ENCODE peak calls at places on chromosomes 6 and 20, in five cellular contexts. I, Q, F, N and U are unnamed samples.

GRCh38 chr6:134517145-134517658 is 199.3 kb upstream of the SGK1 start:
- DNase-seq in N (no peak), F (peak), Q (no peak), I (peak), U (peak)

GRCh38 chr6:26195376-26195923 is 108.2 kb downstream of the HFE start:
- DNase-seq in I (peak), N (peak), F (peak), Q (peak), U (peak)

GRCh38 chr6:161423271-161423670 is 149.4 kb upstream of the AGPAT4 start:
- DNase-seq in Q (no peak), F (no peak), I (no peak), N (no peak), U (no peak)

GRCh38 chr6:87184762-87185250 is 29.4 kb downstream of the ZNF292 start:
- DNase-seq in I (no peak), F (no peak), Q (no peak), N (no peak), U (no peak)

GRCh38 chr6:28335564-28336283 is at the start of gene ZSCAN31:
- DNase-seq in N (no peak), Q (peak), I (peak), F (peak), U (peak)

GRCh38 chr6:41721396-41721795 is 14.0 kb downstream of the TFEB start:
- DNase-seq in N (no peak), I (no peak), F (no peak), Q (no peak), U (no peak)

GRCh38 chr6:157333537-157333936 is 10.2 kb upstream of the TMEM242 start:
- DNase-seq in I (no peak), F (no peak), Q (no peak), N (no peak), U (no peak)

GRCh38 chr6:42279966-42280629 is 62.4 kb upstream of the MRPS10 start:
- DNase-seq in N (no peak), Q (no peak), F (no peak), I (peak), U (no peak)

GRCh38 chr20:7622399-7622961 is 317.8 kb downstream of the HAO1 start:
- DNase-seq in N (no peak), F (no peak), Q (no peak), I (no peak), U (no peak)

GRCh38 chr6:16921399-16922110 is 160.3 kb upstream of the ATXN1 start:
- DNase-seq in Q (no peak), F (peak), N (no peak), I (no peak), U (no peak)

GRCh38 chr6:66771626-66772025 is 1064.6 kb upstream of the EYS start:
- DNase-seq in Q (no peak), N (no peak), I (peak), F (no peak), U (no peak)

GRCh38 chr20:58978351-58979190 is 2.5 kb upstream of the NELFCD start:
- DNase-seq in I (no peak), Q (peak), F (no peak), N (no peak), U (no peak)

GRCh38 chr20:5191829-5192569 is 65.2 kb downstream of the CDS2 start:
- DNase-seq in N (peak), Q (peak), F (peak), I (peak), U (peak)

GRCh38 chr6:136749359-136749758 is 42.9 kb downstream of the MAP3K5 start:
- DNase-seq in F (no peak), N (no peak), I (no peak), Q (no peak), U (no peak)

GRCh38 chr6:38058022-38058421 is 238.5 kb downstream of the ZFAND3 start:
- DNase-seq in N (no peak), F (peak), Q (no peak), I (peak), U (no peak)

GRCh38 chr6:85966859-85967258 is 324.2 kb upstream of the SYNCRIP start:
- DNase-seq in F (no peak), I (no peak), N (no peak), Q (no peak), U (no peak)

GRCh38 chr20:50048420-50049166 is 64.4 kb downstream of the UBE2V1 start:
- DNase-seq in Q (no peak), I (peak), N (no peak), F (peak), U (no peak)

GRCh38 chr20:39800548-39800947 is 838.4 kb downstream of the DHX35 start:
- DNase-seq in F (peak), Q (no peak), N (no peak), I (peak), U (no peak)

GRCh38 chr6:117550618-117551242 is 51.6 kb downstream of the GOPC start:
- DNase-seq in Q (no peak), N (no peak), I (no peak), F (no peak), U (no peak)

GRCh38 chr6:121651420-121651819 is 216.0 kb downstream of the GJA1 start:
- DNase-seq in N (no peak), F (no peak), I (peak), Q (no peak), U (peak)

GRCh38 chr20:57675773-57676172 is 34.0 kb downstream of the PMEPA1 start:
- DNase-seq in I (no peak), F (no peak), Q (no peak), N (no peak), U (no peak)

GRCh38 chr6:2798586-2799134 is 33.5 kb downstream of the WRNIP1 start:
- DNase-seq in I (no peak), Q (no peak), F (no peak), N (no peak), U (no peak)

GRCh38 chr6:13049666-13050254 is 278.6 kb downstream of the TBC1D7 start:
- DNase-seq in Q (no peak), I (no peak), N (no peak), F (no peak), U (no peak)

GRCh38 chr20:10357061-10357708 is 76.8 kb downstream of the MKKS start:
- DNase-seq in F (no peak), I (peak), N (no peak), Q (no peak), U (no peak)

GRCh38 chr6:87154641-87155271 is 609 bp upstream of the ZNF292 start:
- DNase-seq in I (peak), Q (peak), F (peak), N (no peak), U (no peak)

GRCh38 chr6:109793793-109794192 is 102.7 kb downstream of the FIG4 start:
- DNase-seq in Q (no peak), N (peak), I (peak), F (peak), U (no peak)

GRCh38 chr6:157148391-157149323 is 174.7 kb downstream of the TMEM242 start:
- DNase-seq in I (peak), N (peak), F (peak), Q (no peak), U (no peak)

GRCh38 chr6:136764522-136764993 is 27.7 kb downstream of the MAP3K5 start:
- DNase-seq in F (no peak), Q (peak), I (no peak), N (no peak), U (no peak)

GRCh38 chr20:57460781-57461465 is 64.0 kb downstream of the CTCFL start:
- DNase-seq in I (no peak), Q (no peak), N (no peak), F (no peak), U (no peak)

GRCh38 chr6:14573267-14573666 is 455.7 kb downstream of the CD83 start:
- DNase-seq in F (no peak), I (no peak), N (no peak), Q (no peak), U (no peak)

GRCh38 chr20:2652724-2653510 is 485 bp downstream of the NOP56 start:
- DNase-seq in N (no peak), I (no peak), F (peak), Q (peak), U (peak)

GRCh38 chr6:156687875-156688549 is 89.2 kb upstream of the ARID1B start:
- DNase-seq in F (no peak), Q (peak), N (no peak), I (peak), U (peak)

GRCh38 chr20:645318-646106 is 7.5 kb downstream of the SRXN1 start:
- DNase-seq in F (peak), Q (peak), N (peak), I (no peak), U (peak)

GRCh38 chr20:2873747-2874041 is 413 bp downstream of the PTPRA start:
- DNase-seq in N (no peak), Q (peak), F (no peak), I (no peak), U (peak)

GRCh38 chr6:5085638-5086293 is 625 bp downstream of the PPP1R3G start:
- DNase-seq in N (no peak), Q (no peak), I (peak), F (peak), U (peak)

GRCh38 chr6:150250826-150251225 is 108.0 kb downstream of the PPP1R14C start:
- DNase-seq in N (no peak), F (peak), I (peak), Q (no peak), U (no peak)

GRCh38 chr6:149235130-149235561 is 82.4 kb upstream of the TAB2 start:
- DNase-seq in F (peak), I (peak), N (no peak), Q (peak), U (no peak)

GRCh38 chr20:16864069-16864468 is 115.9 kb downstream of the OTOR start:
- DNase-seq in I (peak), N (no peak), Q (no peak), F (no peak), U (no peak)

GRCh38 chr20:9062066-9062465 is 6.8 kb upstream of the PLCB4 start:
- DNase-seq in Q (no peak), I (no peak), N (no peak), F (no peak), U (no peak)

GRCh38 chr6:36963451-36964290 is 9.1 kb downstream of the PI16 start:
- DNase-seq in Q (peak), F (no peak), I (no peak), N (no peak), U (no peak)

GRCh38 chr20:59992531-59992930 is 34.3 kb downstream of the CDH26 start:
- DNase-seq in N (no peak), F (no peak), I (no peak), Q (no peak), U (no peak)
- TF ChIP-seq CTCF in N (peak), F (no peak), I (no peak), Q (peak), U (no peak)

GRCh38 chr6:33205172-33206026 is 944 bp downstream of the HSD17B8 start:
- DNase-seq in F (peak), N (peak), I (peak), Q (peak), U (no peak)
- TF ChIP-seq CTCF in F (no peak), N (peak), I (no peak), Q (peak), U (no peak)

GRCh38 chr6:19836799-19837510 is at the start of gene ID4:
- DNase-seq in Q (no peak), I (peak), F (peak), N (no peak), U (peak)

GRCh38 chr6:19839237-19839546 is 2.0 kb downstream of the ID4 start:
- DNase-seq in Q (no peak), F (no peak), I (peak), N (no peak), U (no peak)

GRCh38 chr6:19838442-19839236 is 1.5 kb downstream of the ID4 start:
- DNase-seq in F (peak), N (no peak), I (peak), Q (peak), U (peak)

GRCh38 chr6:19839788-19840187 is 2.6 kb downstream of the ID4 start:
- DNase-seq in N (no peak), Q (peak), I (no peak), F (no peak), U (no peak)

GRCh38 chr6:19837511-19838441 is 606 bp downstream of the ID4 start:
- DNase-seq in N (no peak), F (peak), Q (peak), I (peak), U (peak)
- TF ChIP-seq CTCF in N (no peak), F (no peak), Q (peak), I (no peak), U (no peak)

GRCh38 chr6:88919032-88919431 is 44.4 kb downstream of the RNGTT start:
- DNase-seq in N (no peak), Q (peak), I (no peak), F (no peak), U (no peak)
- TF ChIP-seq CTCF in N (peak), Q (peak), I (peak), F (peak), U (peak)

DNA sequence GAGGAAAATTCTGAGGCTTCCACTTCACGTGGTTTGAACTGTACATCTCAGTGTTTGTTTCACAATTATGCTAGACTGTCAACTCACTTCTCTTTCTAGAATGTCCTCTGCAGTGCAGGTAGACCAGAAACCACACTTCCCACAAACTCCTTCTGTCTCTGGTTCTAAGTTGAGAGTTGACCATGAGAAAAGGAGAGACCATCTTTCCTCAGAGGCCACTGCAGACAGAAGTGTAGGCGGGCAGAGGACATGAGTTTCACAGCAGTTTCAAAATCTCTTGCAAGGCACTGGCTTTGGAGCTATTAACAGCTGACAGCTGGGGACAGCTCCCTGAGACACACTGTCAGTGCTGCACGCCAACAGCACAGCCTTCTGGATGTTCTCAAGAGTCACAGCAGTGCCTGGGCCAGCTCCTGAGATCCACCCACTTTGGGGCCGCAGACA is 55.4 kb upstream of the MOXD1 start:
- DNase-seq in N (no peak), Q (no peak), I (no peak), F (no peak), U (no peak)
- TF ChIP-seq CTCF in N (no peak), Q (no peak), I (no peak), F (no peak), U (no peak)

GRCh38 chr6:43286995-43287716 is 10.9 kb upstream of the SLC22A7 start:
- DNase-seq in Q (no peak), I (no peak), F (no peak), N (no peak), U (no peak)
- TF ChIP-seq CTCF in Q (no peak), I (no peak), F (no peak), N (no peak), U (no peak)

GRCh38 chr20:34956041-34956458 is 382 bp downstream of the MYH7B start:
- DNase-seq in I (no peak), N (no peak), Q (no peak), F (no peak), U (no peak)

GRCh38 chr20:34953960-34954359 is 1.6 kb downstream of the GSS start:
- DNase-seq in N (no peak), I (no peak), F (no peak), Q (no peak), U (no peak)

GRCh38 chr20:34954905-34955231 is 738 bp downstream of the GSS start:
- DNase-seq in F (no peak), I (peak), N (no peak), Q (no peak), U (peak)

GRCh38 chr20:34956751-34957472 is 1.2 kb downstream of the MYH7B start:
- DNase-seq in N (no peak), F (no peak), I (no peak), Q (no peak), U (no peak)

GRCh38 chr20:34955232-34956040 is at the start of the genes GSS and MYH7B:
- DNase-seq in I (peak), N (peak), Q (peak), F (peak), U (peak)
- TF ChIP-seq CTCF in I (no peak), N (peak), Q (peak), F (peak), U (no peak)